ENCODE peak calls at places on chromosome 16, in six cellular contexts. One of them, this sample, is unnamed.

GRCh38 chr16:89122322-89122831 is 28.7 kb downstream of the ACSF3 start:
- DNase-seq in GM12864: no peak
- DNase-seq in NCI-H748 treated with DMSO at 0.1 percent for 48 hours: peak; percentile 67
- DNase-seq in A549: no peak
- DNase-seq in ELR: no peak
- DNase-seq in fibroblast of the aortic adventitia: no peak
- DNase-seq in this sample: peak; percentile 34

GRCh38 chr16:784431-784830 is 3.8 kb downstream of the RPUSD1 start:
- DNase-seq in A549: no peak
- DNase-seq in GM12864: no peak
- DNase-seq in NCI-H748 treated with DMSO at 0.1 percent for 48 hours: no peak
- DNase-seq in fibroblast of the aortic adventitia: no peak
- DNase-seq in ELR: no peak
- DNase-seq in this sample: no peak

GRCh38 chr16:50498756-50499155 is 49.4 kb upstream of the NKD1 start:
- DNase-seq in NCI-H748 treated with DMSO at 0.1 percent for 48 hours: no peak
- DNase-seq in ELR: no peak
- DNase-seq in A549: no peak
- DNase-seq in fibroblast of the aortic adventitia: no peak
- DNase-seq in GM12864: no peak
- DNase-seq in this sample: no peak

GRCh38 chr16:68756250-68757051 is 19.4 kb downstream of the CDH1 start:
- DNase-seq in A549: peak; percentile 37
- DNase-seq in fibroblast of the aortic adventitia: peak; percentile 17
- DNase-seq in GM12864: peak; percentile 92
- DNase-seq in ELR: no peak
- DNase-seq in NCI-H748 treated with DMSO at 0.1 percent for 48 hours: no peak
- DNase-seq in this sample: no peak

GRCh38 chr16:19785512-19786130 is 67.5 kb downstream of the IQCK start:
- DNase-seq in ELR: no peak
- DNase-seq in GM12864: no peak
- DNase-seq in NCI-H748 treated with DMSO at 0.1 percent for 48 hours: no peak
- DNase-seq in A549: no peak
- DNase-seq in fibroblast of the aortic adventitia: peak; percentile 55
- DNase-seq in this sample: no peak

GRCh38 chr16:50154369-50154947 is 1.4 kb downstream of the TENT4B start:
- DNase-seq in ELR: peak; percentile 32
- DNase-seq in A549: peak; percentile 16
- DNase-seq in fibroblast of the aortic adventitia: no peak
- DNase-seq in GM12864: no peak
- DNase-seq in NCI-H748 treated with DMSO at 0.1 percent for 48 hours: no peak
- DNase-seq in this sample: no peak

GRCh38 chr16:62036101-62036806 is at the start of gene CDH8:
- DNase-seq in A549: no peak
- DNase-seq in ELR: no peak
- DNase-seq in NCI-H748 treated with DMSO at 0.1 percent for 48 hours: peak; percentile 58
- DNase-seq in fibroblast of the aortic adventitia: no peak
- DNase-seq in GM12864: no peak
- DNase-seq in this sample: no peak

GRCh38 chr16:89430436-89431157 is 59.8 kb downstream of the ANKRD11 start:
- DNase-seq in fibroblast of the aortic adventitia: no peak
- DNase-seq in A549: no peak
- DNase-seq in GM12864: no peak
- DNase-seq in ELR: no peak
- DNase-seq in NCI-H748 treated with DMSO at 0.1 percent for 48 hours: no peak
- DNase-seq in this sample: no peak

GRCh38 chr16:58329147-58329546 is 34.3 kb upstream of the PRSS54 start:
- DNase-seq in GM12864: no peak
- DNase-seq in fibroblast of the aortic adventitia: peak; percentile 51
- DNase-seq in A549: no peak
- DNase-seq in NCI-H748 treated with DMSO at 0.1 percent for 48 hours: no peak
- DNase-seq in ELR: peak; percentile 36
- DNase-seq in this sample: no peak

GRCh38 chr16:2027024-2028010 is 615 bp downstream of the NHERF2 start:
- DNase-seq in ELR: peak; percentile 56
- DNase-seq in A549: peak; percentile 43
- DNase-seq in fibroblast of the aortic adventitia: peak; percentile 20
- DNase-seq in NCI-H748 treated with DMSO at 0.1 percent for 48 hours: no peak
- DNase-seq in GM12864: no peak
- DNase-seq in this sample: no peak

GRCh38 chr16:50198802-50199410 is 45.8 kb downstream of the TENT4B start:
- DNase-seq in fibroblast of the aortic adventitia: no peak
- DNase-seq in GM12864: no peak
- DNase-seq in A549: no peak
- DNase-seq in NCI-H748 treated with DMSO at 0.1 percent for 48 hours: peak; percentile 41
- DNase-seq in ELR: no peak
- DNase-seq in this sample: no peak